ENCODE peak calls at places on chromosomes 7 and 10, in four cellular contexts. Q is renal cortical epithelial cell, F is astrocyte of the hippocampus, T is transverse colon. I is an unnamed sample.
A peak's percentile ranks its signal among the peaks of the same experiment; 100 is the strongest.

GRCh38 chr7:30162622-30163124 is 27.9 kb downstream of the MTURN start:
- DNase-seq in Q (peak; percentile 75), F (peak; percentile 60), T (no peak), I (peak; percentile 55)

GRCh38 chr7:52271663-52272062 is 763.8 kb upstream of the POM121L12 start:
- DNase-seq in Q (no peak), F (no peak), T (no peak), I (no peak)

GRCh38 chr7:122695816-122696215 is 3.1 kb downstream of the RNF133 start:
- DNase-seq in Q (no peak), F (no peak), T (no peak), I (no peak)

GRCh38 chr7:33836797-33837355 is 68.5 kb upstream of the BMPER start:
- DNase-seq in Q (no peak), F (no peak), T (no peak), I (no peak)

GRCh38 chr10:100817268-100817839 is 72.0 kb downstream of the PAX2 start:
- DNase-seq in Q (peak; percentile 3), F (no peak), T (no peak), I (no peak)

GRCh38 chr10:3779146-3779707 is 5.8 kb downstream of the KLF6 start:
- DNase-seq in Q (peak; percentile 57), F (peak; percentile 52), T (peak; percentile 26), I (no peak)

GRCh38 chr10:16699435-16699834 is 117.8 kb downstream of the RSU1 start:
- DNase-seq in Q (no peak), F (peak; percentile 4), T (no peak), I (no peak)

GRCh38 chr10:130138479-130138866 is 2.3 kb downstream of the GLRX3 start:
- DNase-seq in Q (peak; percentile 90), F (peak; percentile 51), T (no peak), I (peak; percentile 4)

GRCh38 chr10:29356931-29357330 is 68.1 kb downstream of the LYZL1 start:
- DNase-seq in Q (peak; percentile 96), F (peak; percentile 64), T (no peak), I (peak; percentile 76)

GRCh38 chr10:48503293-48503911 is 101.5 kb downstream of the ARHGAP22 start:
- DNase-seq in Q (no peak), F (no peak), T (no peak), I (no peak)

GRCh38 chr10:93070378-93071176 is 3.1 kb upstream of the CYP26A1 start:
- DNase-seq in Q (no peak), F (no peak), T (no peak), I (no peak)

GRCh38 chr7:50599385-50599784 is 34.2 kb upstream of the DDC start:
- DNase-seq in Q (no peak), F (no peak), T (no peak), I (no peak)